ENCODE peak calls at places on chromosomes 12 and 14, in four cellular contexts. J is GM04504; O is CD8-positive, alpha-beta memory T cell; H is activated effector memory CD4-positive, alpha-beta T cell treated with anti-CD3 and anti-CD28 coated beads, Interleukin-2, amount 50 U/mL, for 16 hours. K is an unnamed sample.

GRCh38 chr14:23877538-23878180 is 75.9 kb upstream of the DHRS4 start:
- DNase-seq in H (no peak), O (no peak), J (no peak), K (no peak)

GRCh38 chr12:112527501-112527900 is 108.8 kb downstream of the PTPN11 start:
- DNase-seq in J (no peak), H (no peak), O (no peak), K (no peak)

GRCh38 chr12:124768462-124769165 is 95.0 kb downstream of the SCARB1 start:
- DNase-seq in O (no peak), J (no peak), H (no peak), K (no peak)

GRCh38 chr12:63226792-63227463 is 75.9 kb upstream of the AVPR1A start:
- DNase-seq in O (no peak), J (no peak), H (no peak), K (no peak)

GRCh38 chr14:55430024-55430690 is 10.3 kb downstream of the TBPL2 start:
- DNase-seq in H (no peak), O (peak; percentile 60), J (peak; percentile 49), K (no peak)

GRCh38 chr12:93536766-93537515 is 35.5 kb upstream of the SOCS2 start:
- DNase-seq in O (no peak), H (no peak), J (no peak), K (no peak)

GRCh38 chr14:34231626-34232025 is 230.4 kb downstream of the SPTSSA start:
- DNase-seq in O (no peak), J (no peak), H (no peak), K (no peak)

GRCh38 chr14:88323520-88324199 is 591 bp upstream of the KCNK10 start:
- DNase-seq in H (no peak), J (no peak), O (no peak), K (no peak)

GRCh38 chr12:44885902-44886301 is 9.8 kb upstream of the NELL2 start:
- DNase-seq in J (no peak), O (no peak), H (no peak), K (no peak)

GRCh38 chr12:54032220-54032619 is 630 bp upstream of the HOXC5 start:
- DNase-seq in H (no peak), O (no peak), J (no peak), K (no peak)

GRCh38 chr14:33781267-33781666 is 169.6 kb downstream of the EGLN3 start:
- DNase-seq in J (no peak), H (no peak), O (no peak), K (no peak)

GRCh38 chr12:65266408-65266807 is 12.1 kb upstream of the MSRB3 start:
- DNase-seq in H (no peak), O (no peak), J (no peak), K (no peak)

GRCh38 chr12:79127268-79127895 is 262.8 kb downstream of the SYT1 start:
- DNase-seq in H (no peak), O (no peak), J (peak; percentile 52), K (no peak)

GRCh38 chr12:19671695-19672094 is 232.4 kb downstream of the AEBP2 start:
- DNase-seq in O (no peak), J (no peak), H (no peak), K (no peak)

GRCh38 chr14:69547701-69548348 is 26.8 kb downstream of the CCDC177 start:
- DNase-seq in J (no peak), O (no peak), H (peak; percentile 68), K (no peak)

GRCh38 chr12:118404876-118405521 is 28.6 kb downstream of the SUDS3 start:
- DNase-seq in J (peak; percentile 33), H (peak; percentile 78), O (peak; percentile 55), K (no peak)

GRCh38 chr12:81819991-81820633 is 61.0 kb upstream of the PPFIA2 start:
- DNase-seq in O (no peak), J (no peak), H (no peak), K (no peak)

GRCh38 chr12:48979602-48980388 is 1.7 kb downstream of the WNT1 start:
- DNase-seq in J (no peak), H (peak; percentile 80), O (peak; percentile 77), K (peak; percentile 43)

GRCh38 chr12:5470221-5470620 is 38.3 kb downstream of the NTF3 start:
- DNase-seq in H (no peak), O (no peak), J (no peak), K (no peak)

GRCh38 chr12:71243375-71243774 is 85.6 kb upstream of the TSPAN8 start:
- DNase-seq in O (no peak), H (no peak), J (no peak), K (no peak)

GRCh38 chr12:20154060-20154459 is 214.3 kb upstream of the PDE3A start:
- DNase-seq in J (no peak), H (no peak), O (no peak), K (no peak)

GRCh38 chr14:61477845-61478438 is 156.6 kb downstream of the PRKCH start:
- DNase-seq in O (no peak), J (no peak), H (peak; percentile 69), K (no peak)

GRCh38 chr14:100109594-100109955 is 44.4 kb downstream of the EVL start:
- DNase-seq in J (no peak), H (no peak), O (peak; percentile 39), K (no peak)

GRCh38 chr12:113136128-113136989 is 798 bp upstream of the RASAL1 start:
- DNase-seq in J (no peak), O (peak; percentile 59), H (peak; percentile 79), K (peak; percentile 75)

GRCh38 chr12:4270670-4271432 is 2.7 kb upstream of the CCND2 start:
- DNase-seq in O (peak; percentile 63), H (peak; percentile 82), J (no peak), K (peak; percentile 18)

GRCh38 chr14:35534884-35535793 is 1.2 kb downstream of the INSM2 start:
- DNase-seq in J (peak; percentile 26), O (peak; percentile 66), H (peak; percentile 85), K (peak; percentile 58)

GRCh38 chr12:49325606-49326005 is 2.6 kb downstream of the TROAP start:
- DNase-seq in J (no peak), H (no peak), O (no peak), K (no peak)

GRCh38 chr12:62840806-62841205 is 94.1 kb downstream of the PPM1H start:
- DNase-seq in O (no peak), J (no peak), H (no peak), K (no peak)

GRCh38 chr12:74105434-74105833 is 432.2 kb upstream of the ATXN7L3B start:
- DNase-seq in J (no peak), H (no peak), O (no peak), K (no peak)

GRCh38 chr12:18828987-18829386 is 91.1 kb downstream of the CAPZA3 start:
- DNase-seq in O (no peak), J (no peak), H (no peak), K (no peak)

GRCh38 chr14:101508196-101508947 is 52.9 kb upstream of the DIO3 start:
- DNase-seq in O (peak; percentile 17), H (peak; percentile 57), J (no peak), K (no peak)

GRCh38 chr12:18403182-18403581 is 141.9 kb downstream of the PIK3C2G start:
- DNase-seq in H (no peak), J (no peak), O (no peak), K (no peak)

GRCh38 chr12:124675881-124676688 is 108.7 kb upstream of the NCOR2 start:
- DNase-seq in O (no peak), J (no peak), H (no peak), K (no peak)

K was measured in naive thymus-derived CD4-positive, alpha-beta T cell.